ENCODE peak calls at places on chromosomes 12 and 14, in six cellular contexts. I is HepG2, Z is A549, A is ovary, G is uterus, W is adrenal gland. Q is an unnamed sample.

GRCh38 chr14:49424436-49425331 is 161.5 kb downstream of the RPS29 start:
- DNase-seq in A (no peak), I (no peak), W (no peak), Z (peak), G (no peak), Q (no peak)

GRCh38 chr12:123937707-123938600 is 34.7 kb downstream of the CCDC92 start:
- DNase-seq in A (no peak), Z (no peak), I (no peak), W (no peak), G (no peak), Q (peak)

GRCh38 chr14:103064436-103064835 is 7.1 kb upstream of the CDC42BPB start:
- DNase-seq in W (no peak), Z (no peak), G (no peak), A (no peak), I (no peak), Q (no peak)

GRCh38 chr12:63353559-63353958 is 202.6 kb upstream of the AVPR1A start:
- DNase-seq in I (no peak), W (no peak), A (no peak), G (no peak), Z (peak), Q (no peak)

GRCh38 chr12:93137656-93138612 is 208.8 kb upstream of the EEA1 start:
- DNase-seq in I (no peak), W (peak), A (no peak), G (no peak), Z (peak), Q (no peak)

GRCh38 chr12:3200032-3200617 is 122.9 kb downstream of the TSPAN9 start:
- DNase-seq in W (peak), A (peak), G (peak), I (no peak), Z (peak), Q (no peak)

GRCh38 chr12:26938660-26939185 is 453 bp downstream of the FGFR1OP2 start:
- DNase-seq in G (no peak), A (no peak), W (no peak), Z (no peak), I (peak), Q (no peak)

GRCh38 chr14:50740858-50741257 is 72.8 kb upstream of the SAV1 start:
- DNase-seq in G (no peak), I (no peak), W (no peak), Z (no peak), A (no peak), Q (no peak)

GRCh38 chr12:109760031-109760929 is 46.7 kb downstream of the FAM222A start:
- DNase-seq in I (peak), Z (no peak), G (no peak), W (peak), A (peak), Q (no peak)

GRCh38 chr12:77324763-77325468 is 259.5 kb upstream of the E2F7 start:
- DNase-seq in W (peak), Z (peak), I (peak), A (peak), G (peak), Q (peak)

GRCh38 chr12:130126023-130126432 is 36.2 kb upstream of the FZD10 start:
- DNase-seq in A (no peak), I (no peak), G (no peak), Z (peak), W (no peak), Q (no peak)

GRCh38 chr14:77311217-77311616 is 9.5 kb downstream of the POMT2 start:
- DNase-seq in I (no peak), A (no peak), W (no peak), Z (no peak), G (no peak), Q (no peak)

DNA sequence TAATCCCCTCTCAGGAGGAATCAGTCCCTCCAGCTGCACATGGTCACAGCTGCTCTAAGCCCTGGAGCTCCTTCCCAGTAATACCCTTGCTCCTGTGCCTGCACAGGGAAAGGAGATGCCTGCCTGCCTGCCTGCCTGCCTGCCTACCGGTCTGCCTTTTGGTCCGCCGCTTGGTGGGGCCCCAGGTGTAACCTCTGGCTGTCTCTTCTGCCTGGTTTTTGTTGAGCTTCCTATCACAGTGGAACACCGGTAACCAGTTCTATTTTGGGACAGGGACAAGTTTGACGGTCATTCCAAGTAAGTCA is 99.8 kb downstream of the DAD1 start:
- DNase-seq in I (no peak), W (no peak), A (no peak), Z (no peak), G (no peak), Q (no peak)
- TF ChIP-seq POLR2A in I (no peak), W (no peak), A (no peak), Z (no peak), G (no peak), Q (no peak)

GRCh38 chr14:96297000-96297399 is 41.0 kb downstream of the BDKRB1 start:
- DNase-seq in W (no peak), I (peak), A (no peak), Z (peak), G (no peak), Q (no peak)
- TF ChIP-seq POLR2A in W (no peak), I (no peak), A (no peak), Z (no peak), G (no peak), Q (no peak)

GRCh38 chr14:35403397-35404245 is 928 bp downstream of the NFKBIA start:
- DNase-seq in Z (peak), W (peak), G (peak), A (peak), I (peak), Q (peak)
- TF ChIP-seq POLR2A in Z (no peak), W (peak), G (no peak), A (peak), I (peak), Q (peak)

GRCh38 chr12:56630180-56630632 is at the start of gene BAZ2A:
- DNase-seq in G (peak), W (peak), A (peak), I (peak), Z (peak), Q (peak)
- TF ChIP-seq POLR2A in G (peak), W (no peak), A (peak), I (no peak), Z (no peak), Q (no peak)

DNA sequence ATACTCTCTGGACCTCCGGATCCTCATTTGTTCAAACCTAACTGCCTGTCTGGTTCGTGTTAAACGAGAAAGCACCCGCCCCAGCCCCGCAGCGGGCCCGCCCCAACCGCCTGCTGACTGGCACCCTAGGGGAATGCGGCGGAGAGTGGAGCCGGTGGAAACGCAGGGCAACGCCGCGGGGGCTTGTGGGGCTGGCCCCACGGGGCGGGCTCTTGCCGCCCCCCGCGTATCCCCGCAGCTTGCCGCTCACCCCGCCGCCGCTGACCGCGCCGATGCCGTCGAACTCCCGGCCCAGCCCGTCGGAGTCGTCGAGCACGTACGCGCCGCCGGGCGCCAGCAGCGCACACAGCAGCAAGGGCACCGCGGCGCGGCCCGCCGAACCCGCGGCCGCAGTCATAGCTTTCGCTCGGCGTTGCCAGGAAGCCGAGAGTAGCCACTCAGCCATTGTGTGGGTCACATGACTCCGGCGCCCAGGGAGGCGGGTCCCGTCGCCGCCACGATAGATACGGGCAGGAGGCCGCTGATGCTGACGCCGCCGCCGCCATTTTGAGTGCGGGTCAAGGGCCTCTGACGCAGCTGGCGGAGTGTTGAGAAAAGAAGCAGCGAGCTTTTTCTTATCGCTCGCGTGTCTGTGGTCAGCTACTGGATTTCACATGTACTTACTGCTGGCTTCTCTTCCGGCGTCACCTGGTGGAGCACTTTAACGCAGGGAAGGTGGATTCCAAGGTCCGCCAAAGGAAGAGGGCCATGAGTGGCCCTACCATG is at the start of gene GALC:
- DNase-seq in Z (peak), G (peak), I (no peak), A (peak), W (peak), Q (peak)
- TF ChIP-seq POLR2A in Z (peak), G (peak), I (no peak), A (peak), W (peak), Q (peak)